ENCODE peak calls at places on chromosomes 12 and 14, in four cellular contexts. One of them, this sample, is unnamed.

GRCh38 chr14:58944226-58944769 is 244.2 kb upstream of the DAAM1 start:
- DNase-seq in astrocyte of the cerebellum: no peak
- DNase-seq in Caco-2: peak; percentile 40
- DNase-seq in GM10248: no peak
- DNase-seq in this sample: no peak

GRCh38 chr14:76772300-76773187 is 11.3 kb downstream of the VASH1 start:
- DNase-seq in astrocyte of the cerebellum: no peak
- DNase-seq in Caco-2: no peak
- DNase-seq in GM10248: no peak
- DNase-seq in this sample: no peak

GRCh38 chr14:69318241-69318640 is 58.3 kb downstream of the GALNT16 start:
- DNase-seq in astrocyte of the cerebellum: no peak
- DNase-seq in Caco-2: peak; percentile 4
- DNase-seq in GM10248: peak; percentile 19
- DNase-seq in this sample: no peak

GRCh38 chr14:105526781-105527380 is 498 bp downstream of the TMEM121 start:
- DNase-seq in astrocyte of the cerebellum: no peak
- DNase-seq in Caco-2: no peak
- DNase-seq in GM10248: peak; percentile 25
- DNase-seq in this sample: no peak

GRCh38 chr12:3761116-3761770 is 8.3 kb upstream of the CRACR2A start:
- DNase-seq in astrocyte of the cerebellum: no peak
- DNase-seq in Caco-2: no peak
- DNase-seq in GM10248: no peak
- DNase-seq in this sample: no peak

GRCh38 chr14:79011091-79011919 is 841.1 kb downstream of the NRXN3 start:
- DNase-seq in astrocyte of the cerebellum: peak; percentile 28
- DNase-seq in Caco-2: no peak
- DNase-seq in GM10248: peak; percentile 20
- DNase-seq in this sample: peak; percentile 63

GRCh38 chr14:59394268-59394667 is 70.9 kb downstream of the GPR135 start:
- DNase-seq in astrocyte of the cerebellum: no peak
- DNase-seq in Caco-2: no peak
- DNase-seq in GM10248: no peak
- DNase-seq in this sample: peak; percentile 15

GRCh38 chr12:99029502-99030271 is 384.6 kb downstream of the APAF1 start:
- DNase-seq in astrocyte of the cerebellum: no peak
- DNase-seq in Caco-2: no peak
- DNase-seq in GM10248: no peak
- DNase-seq in this sample: no peak

GRCh38 chr14:71061458-71061857 is 154.2 kb downstream of the PCNX1 start:
- DNase-seq in astrocyte of the cerebellum: no peak
- DNase-seq in Caco-2: no peak
- DNase-seq in GM10248: no peak
- DNase-seq in this sample: no peak

GRCh38 chr14:28323951-28324741 is 442.4 kb upstream of the FOXG1 start:
- DNase-seq in astrocyte of the cerebellum: no peak
- DNase-seq in Caco-2: no peak
- DNase-seq in GM10248: no peak
- DNase-seq in this sample: peak; percentile 8

GRCh38 chr14:54338696-54339317 is 58.0 kb upstream of the CDKN3 start:
- DNase-seq in astrocyte of the cerebellum: no peak
- DNase-seq in Caco-2: no peak
- DNase-seq in GM10248: no peak
- DNase-seq in this sample: peak; percentile 34

GRCh38 chr12:132814232-132814631 is 14.4 kb downstream of the GOLGA3 start:
- DNase-seq in astrocyte of the cerebellum: no peak
- DNase-seq in Caco-2: no peak
- DNase-seq in GM10248: no peak
- DNase-seq in this sample: no peak

GRCh38 chr12:102811125-102811737 is 105.8 kb downstream of the PAH start:
- DNase-seq in astrocyte of the cerebellum: no peak
- DNase-seq in Caco-2: peak; percentile 43
- DNase-seq in GM10248: peak; percentile 25
- DNase-seq in this sample: peak; percentile 15

GRCh38 chr14:57290753-57291152 is 22.0 kb downstream of the AP5M1 start:
- DNase-seq in astrocyte of the cerebellum: no peak
- DNase-seq in Caco-2: no peak
- DNase-seq in GM10248: no peak
- DNase-seq in this sample: no peak

GRCh38 chr12:5085896-5086295 is 42.2 kb downstream of the KCNA5 start:
- DNase-seq in astrocyte of the cerebellum: peak; percentile 97
- DNase-seq in Caco-2: no peak
- DNase-seq in GM10248: no peak
- DNase-seq in this sample: no peak

GRCh38 chr14:32230181-32230580 is 27.1 kb upstream of the RNU6-8 start:
- DNase-seq in astrocyte of the cerebellum: no peak
- DNase-seq in Caco-2: no peak
- DNase-seq in GM10248: no peak
- DNase-seq in this sample: peak; percentile 72

GRCh38 chr14:96136361-96136760 is 68.3 kb upstream of the BDKRB2 start:
- DNase-seq in astrocyte of the cerebellum: peak; percentile 42
- DNase-seq in Caco-2: no peak
- DNase-seq in GM10248: no peak
- DNase-seq in this sample: peak; percentile 55

GRCh38 chr14:59727073-59727661 is 143.4 kb downstream of the RTN1 start:
- DNase-seq in astrocyte of the cerebellum: no peak
- DNase-seq in Caco-2: no peak
- DNase-seq in GM10248: no peak
- DNase-seq in this sample: no peak

GRCh38 chr12:87259405-87259804 is 769.8 kb downstream of the C12orf50 start:
- DNase-seq in astrocyte of the cerebellum: no peak
- DNase-seq in Caco-2: no peak
- DNase-seq in GM10248: no peak
- DNase-seq in this sample: no peak

GRCh38 chr12:111685322-111685810 is 390 bp downstream of the BRAP start:
- DNase-seq in astrocyte of the cerebellum: no peak
- DNase-seq in Caco-2: peak; percentile 40
- DNase-seq in GM10248: peak; percentile 34
- DNase-seq in this sample: peak; percentile 52

GRCh38 chr14:35333347-35333730 is 41.2 kb downstream of the PSMA6 start:
- DNase-seq in astrocyte of the cerebellum: no peak
- DNase-seq in Caco-2: no peak
- DNase-seq in GM10248: no peak
- DNase-seq in this sample: no peak

GRCh38 chr12:116376354-116377193 is 99.1 kb upstream of the MED13L start:
- DNase-seq in astrocyte of the cerebellum: no peak
- DNase-seq in Caco-2: no peak
- DNase-seq in GM10248: no peak
- DNase-seq in this sample: peak; percentile 25

GRCh38 chr14:91985521-91986255 is 38.2 kb upstream of the FBLN5 start:
- DNase-seq in astrocyte of the cerebellum: no peak
- DNase-seq in Caco-2: no peak
- DNase-seq in GM10248: no peak
- DNase-seq in this sample: no peak

DNA sequence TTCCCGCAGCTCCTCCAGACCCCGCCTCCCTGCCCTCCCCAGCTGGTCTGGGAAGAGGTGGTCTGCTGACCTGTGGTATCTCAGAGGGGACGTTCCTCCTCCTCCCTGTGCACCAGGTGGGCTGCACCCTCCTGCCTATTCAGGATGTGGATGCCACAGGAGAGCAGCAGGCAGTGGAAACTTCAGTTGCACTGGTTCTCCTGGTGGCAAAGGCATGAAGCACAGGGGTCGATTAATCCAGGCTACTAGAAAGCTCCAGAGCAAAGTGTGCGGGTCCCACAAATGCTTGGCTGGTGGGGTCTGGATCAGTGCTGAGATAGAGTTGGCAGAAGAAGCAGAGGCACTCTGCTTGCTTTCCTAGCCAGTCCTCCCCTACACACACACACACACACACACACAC is 197.0 kb downstream of the SLC41A2 start:
- DNase-seq in astrocyte of the cerebellum: no peak
- DNase-seq in Caco-2: no peak
- DNase-seq in GM10248: no peak
- DNase-seq in this sample: no peak
- TF ChIP-seq CTCF in astrocyte of the cerebellum: no peak
- TF ChIP-seq CTCF in Caco-2: peak; percentile 2
- TF ChIP-seq CTCF in GM10248: no peak
- TF ChIP-seq CTCF in this sample: no peak

DNA sequence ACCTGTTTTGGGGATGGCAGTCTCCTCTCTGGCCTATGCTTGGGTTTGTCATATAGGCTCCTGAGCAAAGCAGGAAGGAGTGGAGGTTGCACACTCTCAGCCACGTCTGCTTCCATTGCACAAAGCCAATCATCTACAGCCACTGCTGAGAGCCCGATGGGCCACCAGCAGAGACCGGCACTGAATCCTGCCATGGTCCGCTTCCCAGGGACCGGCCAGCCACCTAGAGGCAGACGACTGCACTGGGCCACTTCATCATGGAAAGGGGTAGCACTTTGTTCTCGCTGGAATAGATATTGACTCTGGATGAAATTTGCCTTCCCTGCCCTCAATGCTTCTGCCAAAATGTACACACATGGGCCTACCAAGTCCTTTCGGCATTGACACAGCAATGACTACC is 22.3 kb downstream of the DLK1 start:
- DNase-seq in astrocyte of the cerebellum: no peak
- DNase-seq in Caco-2: no peak
- DNase-seq in GM10248: no peak
- DNase-seq in this sample: no peak
- TF ChIP-seq CTCF in astrocyte of the cerebellum: no peak
- TF ChIP-seq CTCF in Caco-2: no peak
- TF ChIP-seq CTCF in GM10248: no peak
- TF ChIP-seq CTCF in this sample: no peak

GRCh38 chr12:52023976-52024688 is 17.4 kb downstream of the TAMALIN start:
- DNase-seq in astrocyte of the cerebellum: no peak
- DNase-seq in Caco-2: no peak
- DNase-seq in GM10248: no peak
- DNase-seq in this sample: no peak
- TF ChIP-seq CTCF in astrocyte of the cerebellum: no peak
- TF ChIP-seq CTCF in Caco-2: no peak
- TF ChIP-seq CTCF in GM10248: peak; percentile 3
- TF ChIP-seq CTCF in this sample: peak; percentile 69

GRCh38 chr12:57112492-57113294 is 1.5 kb upstream of the STAT6 start:
- DNase-seq in astrocyte of the cerebellum: no peak
- DNase-seq in Caco-2: no peak
- DNase-seq in GM10248: no peak
- DNase-seq in this sample: no peak
- TF ChIP-seq CTCF in astrocyte of the cerebellum: peak; percentile 80
- TF ChIP-seq CTCF in Caco-2: peak; percentile 79
- TF ChIP-seq CTCF in GM10248: peak; percentile 84
- TF ChIP-seq CTCF in this sample: peak; percentile 76

GRCh38 chr12:19506497-19506896 is 67.2 kb downstream of the AEBP2 start:
- DNase-seq in astrocyte of the cerebellum: no peak
- DNase-seq in Caco-2: no peak
- DNase-seq in GM10248: no peak
- DNase-seq in this sample: no peak

GRCh38 chr12:19507823-19508222 is 68.5 kb downstream of the AEBP2 start:
- DNase-seq in astrocyte of the cerebellum: peak; percentile 28
- DNase-seq in Caco-2: no peak
- DNase-seq in GM10248: no peak
- DNase-seq in this sample: no peak
- TF ChIP-seq CTCF in astrocyte of the cerebellum: peak; percentile 38
- TF ChIP-seq CTCF in Caco-2: no peak
- TF ChIP-seq CTCF in GM10248: no peak
- TF ChIP-seq CTCF in this sample: no peak

GRCh38 chr14:39469094-39469710 is 37.0 kb upstream of the FBXO33 start:
- DNase-seq in astrocyte of the cerebellum: no peak
- DNase-seq in Caco-2: peak; percentile 40
- DNase-seq in GM10248: no peak
- DNase-seq in this sample: no peak

GRCh38 chr14:39472078-39472477 is 39.8 kb upstream of the FBXO33 start:
- DNase-seq in astrocyte of the cerebellum: no peak
- DNase-seq in Caco-2: no peak
- DNase-seq in GM10248: no peak
- DNase-seq in this sample: no peak

GRCh38 chr14:39467889-39468524 is 35.8 kb upstream of the FBXO33 start:
- DNase-seq in astrocyte of the cerebellum: no peak
- DNase-seq in Caco-2: peak; percentile 64
- DNase-seq in GM10248: no peak
- DNase-seq in this sample: no peak
- TF ChIP-seq CTCF in astrocyte of the cerebellum: peak; percentile 41
- TF ChIP-seq CTCF in Caco-2: peak; percentile 59
- TF ChIP-seq CTCF in GM10248: peak; percentile 55
- TF ChIP-seq CTCF in this sample: no peak

DNA sequence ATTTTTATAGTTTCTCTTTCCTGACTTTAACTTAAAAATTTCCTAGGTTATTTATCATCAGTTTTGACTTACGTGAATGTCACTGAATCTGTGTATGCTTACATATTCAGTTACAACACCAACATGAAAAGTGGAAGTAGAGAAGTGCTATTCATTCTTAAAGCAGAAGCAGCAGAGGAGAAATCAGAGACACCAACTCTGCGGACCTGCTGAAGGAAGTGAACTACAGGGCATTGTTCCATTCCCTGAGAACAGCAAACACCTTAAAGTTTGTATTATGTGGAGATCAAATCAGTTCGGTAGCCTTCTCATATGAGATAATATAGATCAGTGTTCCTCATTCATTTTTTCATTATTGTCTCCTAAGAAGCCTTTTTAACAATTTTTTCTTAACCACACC is 34.2 kb downstream of the RAD51B start:
- DNase-seq in astrocyte of the cerebellum: no peak
- DNase-seq in Caco-2: no peak
- DNase-seq in GM10248: no peak
- DNase-seq in this sample: no peak
- TF ChIP-seq CTCF in astrocyte of the cerebellum: no peak
- TF ChIP-seq CTCF in Caco-2: no peak
- TF ChIP-seq CTCF in GM10248: no peak
- TF ChIP-seq CTCF in this sample: no peak

GRCh38 chr14:103302966-103303365 is 31.1 kb upstream of the EIF5 start:
- DNase-seq in astrocyte of the cerebellum: no peak
- DNase-seq in Caco-2: no peak
- DNase-seq in GM10248: no peak
- DNase-seq in this sample: no peak

GRCh38 chr14:103301512-103302197 is 32.4 kb upstream of the EIF5 start:
- DNase-seq in astrocyte of the cerebellum: no peak
- DNase-seq in Caco-2: no peak
- DNase-seq in GM10248: no peak
- DNase-seq in this sample: peak; percentile 42

GRCh38 chr14:103296987-103297386 is 37.0 kb upstream of the EIF5 start:
- DNase-seq in astrocyte of the cerebellum: no peak
- DNase-seq in Caco-2: no peak
- DNase-seq in GM10248: no peak
- DNase-seq in this sample: no peak

GRCh38 chr14:103296007-103296406 is 38.0 kb upstream of the EIF5 start:
- DNase-seq in astrocyte of the cerebellum: no peak
- DNase-seq in Caco-2: no peak
- DNase-seq in GM10248: no peak
- DNase-seq in this sample: no peak

GRCh38 chr14:103298620-103299019 is 35.4 kb upstream of the EIF5 start:
- DNase-seq in astrocyte of the cerebellum: no peak
- DNase-seq in Caco-2: no peak
- DNase-seq in GM10248: no peak
- DNase-seq in this sample: no peak
- TF ChIP-seq CTCF in astrocyte of the cerebellum: no peak
- TF ChIP-seq CTCF in Caco-2: no peak
- TF ChIP-seq CTCF in GM10248: no peak
- TF ChIP-seq CTCF in this sample: no peak

GRCh38 chr12:131235871-131236271 is 282.2 kb downstream of the ADGRD1 start:
- DNase-seq in astrocyte of the cerebellum: no peak
- DNase-seq in Caco-2: no peak
- DNase-seq in GM10248: no peak
- DNase-seq in this sample: no peak
- TF ChIP-seq CTCF in astrocyte of the cerebellum: no peak
- TF ChIP-seq CTCF in Caco-2: no peak
- TF ChIP-seq CTCF in GM10248: no peak
- TF ChIP-seq CTCF in this sample: no peak